ENCODE peak calls at places on chromosome 1, in five cellular contexts. One of them, this sample, is unnamed.

GRCh38 chr1:77416692-77417450 is 135.1 kb downstream of the AK5 start:
- DNase-seq in AG04449: no peak
- DNase-seq in coronary artery: no peak
- DNase-seq in fibroblast of lung: peak
- DNase-seq in GM12865: no peak
- DNase-seq in this sample: no peak

GRCh38 chr1:178232949-178233348 is 139.0 kb downstream of the RASAL2 start:
- DNase-seq in AG04449: peak
- DNase-seq in coronary artery: no peak
- DNase-seq in fibroblast of lung: peak
- DNase-seq in GM12865: no peak
- DNase-seq in this sample: peak

GRCh38 chr1:183716286-183716685 is 63.2 kb upstream of the APOBEC4 start:
- DNase-seq in AG04449: no peak
- DNase-seq in coronary artery: no peak
- DNase-seq in fibroblast of lung: no peak
- DNase-seq in GM12865: no peak
- DNase-seq in this sample: no peak

GRCh38 chr1:53621144-53621543 is 117.8 kb downstream of the GLIS1 start:
- DNase-seq in AG04449: no peak
- DNase-seq in coronary artery: peak
- DNase-seq in fibroblast of lung: no peak
- DNase-seq in GM12865: no peak
- DNase-seq in this sample: no peak

GRCh38 chr1:160797861-160798273 is 1.9 kb downstream of the LY9 start:
- DNase-seq in AG04449: no peak
- DNase-seq in coronary artery: no peak
- DNase-seq in fibroblast of lung: no peak
- DNase-seq in GM12865: peak
- DNase-seq in this sample: no peak

GRCh38 chr1:201791051-201791774 is 37.7 kb upstream of the IPO9 start:
- DNase-seq in AG04449: no peak
- DNase-seq in coronary artery: no peak
- DNase-seq in fibroblast of lung: peak
- DNase-seq in GM12865: no peak
- DNase-seq in this sample: peak

GRCh38 chr1:108953452-108953851 is 9.8 kb downstream of the CLCC1 start:
- DNase-seq in AG04449: no peak
- DNase-seq in coronary artery: no peak
- DNase-seq in fibroblast of lung: no peak
- DNase-seq in GM12865: no peak
- DNase-seq in this sample: no peak

GRCh38 chr1:195195423-195196057 is 1412.7 kb downstream of the KCNT2 start:
- DNase-seq in AG04449: no peak
- DNase-seq in coronary artery: no peak
- DNase-seq in fibroblast of lung: no peak
- DNase-seq in GM12865: peak
- DNase-seq in this sample: no peak

GRCh38 chr1:83802023-83802422 is 196.9 kb downstream of the TTLL7 start:
- DNase-seq in AG04449: no peak
- DNase-seq in coronary artery: no peak
- DNase-seq in fibroblast of lung: no peak
- DNase-seq in GM12865: no peak
- DNase-seq in this sample: no peak

GRCh38 chr1:225460737-225461532 is 33.1 kb upstream of the LBR start:
- DNase-seq in AG04449: no peak
- DNase-seq in coronary artery: no peak
- DNase-seq in fibroblast of lung: no peak
- DNase-seq in GM12865: no peak
- DNase-seq in this sample: no peak

GRCh38 chr1:235401251-235401650 is 34.0 kb downstream of the TBCE start:
- DNase-seq in AG04449: peak
- DNase-seq in coronary artery: no peak
- DNase-seq in fibroblast of lung: no peak
- DNase-seq in GM12865: no peak
- DNase-seq in this sample: no peak

GRCh38 chr1:42943166-42943565 is 15.5 kb downstream of the SLC2A1 start:
- DNase-seq in AG04449: no peak
- DNase-seq in coronary artery: peak
- DNase-seq in fibroblast of lung: no peak
- DNase-seq in GM12865: no peak
- DNase-seq in this sample: no peak

GRCh38 chr1:209797978-209798639 is 7.8 kb downstream of the IRF6 start:
- DNase-seq in AG04449: no peak
- DNase-seq in coronary artery: no peak
- DNase-seq in fibroblast of lung: no peak
- DNase-seq in GM12865: no peak
- DNase-seq in this sample: no peak

GRCh38 chr1:3463891-3464648 is 9.6 kb downstream of the ARHGEF16 start:
- DNase-seq in AG04449: no peak
- DNase-seq in coronary artery: no peak
- DNase-seq in fibroblast of lung: no peak
- DNase-seq in GM12865: no peak
- DNase-seq in this sample: no peak

GRCh38 chr1:174160109-174160473 is 771 bp downstream of the RABGAP1L start:
- DNase-seq in AG04449: no peak
- DNase-seq in coronary artery: peak
- DNase-seq in fibroblast of lung: peak
- DNase-seq in GM12865: peak
- DNase-seq in this sample: no peak

DNA sequence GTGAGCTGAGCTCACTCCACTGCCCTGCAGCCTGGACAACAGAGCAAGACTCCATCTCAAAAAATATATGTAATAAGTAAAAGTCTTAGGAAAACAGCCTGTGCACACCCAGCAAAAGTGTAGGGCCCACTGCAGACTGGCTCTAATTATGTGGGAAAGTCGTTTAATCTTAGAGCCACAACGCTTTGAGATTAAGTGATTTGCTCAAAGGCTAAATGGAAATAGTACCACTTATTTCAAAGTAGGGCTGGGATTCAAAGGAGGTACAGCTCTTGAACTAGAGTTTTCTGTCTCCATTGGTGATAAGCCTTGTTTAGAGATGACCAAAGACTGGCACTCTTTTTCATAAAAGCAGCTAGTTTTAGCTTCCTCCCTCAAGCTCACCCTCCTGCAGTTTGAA is 2.2 kb downstream of the TACSTD2 start:
- DNase-seq in AG04449: no peak
- DNase-seq in coronary artery: no peak
- DNase-seq in fibroblast of lung: no peak
- DNase-seq in GM12865: no peak
- DNase-seq in this sample: no peak
- H3K4me3 ChIP-seq in AG04449: no peak
- H3K4me3 ChIP-seq in coronary artery: no peak
- H3K4me3 ChIP-seq in fibroblast of lung: no peak
- H3K4me3 ChIP-seq in GM12865: no peak
- H3K4me3 ChIP-seq in this sample: no peak

DNA sequence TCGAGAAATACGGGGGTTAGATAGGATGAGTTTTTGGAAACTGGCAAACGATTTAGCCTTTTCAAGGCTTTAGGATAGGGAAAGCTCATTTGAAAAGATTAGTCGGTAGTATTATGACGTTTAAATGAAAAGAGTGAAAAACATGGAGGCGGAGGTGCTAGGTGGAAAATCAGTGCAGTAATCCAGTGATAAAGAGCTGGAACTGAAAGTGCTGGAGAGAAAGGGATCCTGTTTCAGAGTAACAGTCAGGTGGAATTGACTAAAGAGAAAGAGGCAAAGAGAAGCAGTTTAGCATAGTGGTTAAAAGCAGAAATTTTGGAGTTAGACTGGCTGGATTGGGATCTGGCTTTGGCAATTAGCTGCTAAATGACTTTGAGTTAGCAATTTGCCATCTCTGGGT is 945 bp downstream of the WDR3 start:
- DNase-seq in AG04449: no peak
- DNase-seq in coronary artery: no peak
- DNase-seq in fibroblast of lung: peak
- DNase-seq in GM12865: no peak
- DNase-seq in this sample: no peak
- H3K4me3 ChIP-seq in AG04449: peak
- H3K4me3 ChIP-seq in coronary artery: peak
- H3K4me3 ChIP-seq in fibroblast of lung: peak
- H3K4me3 ChIP-seq in GM12865: peak
- H3K4me3 ChIP-seq in this sample: peak

GRCh38 chr1:85437139-85437538 is 27.8 kb downstream of the DDAH1 start:
- DNase-seq in AG04449: no peak
- DNase-seq in coronary artery: no peak
- DNase-seq in fibroblast of lung: no peak
- DNase-seq in GM12865: no peak
- DNase-seq in this sample: no peak

GRCh38 chr1:85440584-85440983 is 24.4 kb downstream of the DDAH1 start:
- DNase-seq in AG04449: no peak
- DNase-seq in coronary artery: no peak
- DNase-seq in fibroblast of lung: no peak
- DNase-seq in GM12865: no peak
- DNase-seq in this sample: no peak

GRCh38 chr1:85433096-85433495 is 31.9 kb downstream of the DDAH1 start:
- DNase-seq in AG04449: no peak
- DNase-seq in coronary artery: no peak
- DNase-seq in fibroblast of lung: no peak
- DNase-seq in GM12865: no peak
- DNase-seq in this sample: no peak

GRCh38 chr1:85438353-85438752 is 26.6 kb downstream of the DDAH1 start:
- DNase-seq in AG04449: no peak
- DNase-seq in coronary artery: no peak
- DNase-seq in fibroblast of lung: peak
- DNase-seq in GM12865: no peak
- DNase-seq in this sample: no peak
- H3K4me3 ChIP-seq in AG04449: no peak
- H3K4me3 ChIP-seq in coronary artery: no peak
- H3K4me3 ChIP-seq in fibroblast of lung: no peak
- H3K4me3 ChIP-seq in GM12865: no peak
- H3K4me3 ChIP-seq in this sample: no peak

GRCh38 chr1:16292739-16293138 is 55.8 kb upstream of the CPLANE2 start:
- DNase-seq in AG04449: no peak
- DNase-seq in coronary artery: no peak
- DNase-seq in fibroblast of lung: no peak
- DNase-seq in GM12865: no peak
- DNase-seq in this sample: no peak
- H3K4me3 ChIP-seq in AG04449: no peak
- H3K4me3 ChIP-seq in coronary artery: no peak
- H3K4me3 ChIP-seq in fibroblast of lung: no peak
- H3K4me3 ChIP-seq in GM12865: no peak
- H3K4me3 ChIP-seq in this sample: no peak

GRCh38 chr1:224109981-224110380 is 3.9 kb upstream of the FBXO28 start:
- DNase-seq in AG04449: no peak
- DNase-seq in coronary artery: no peak
- DNase-seq in fibroblast of lung: no peak
- DNase-seq in GM12865: no peak
- DNase-seq in this sample: no peak
- H3K4me3 ChIP-seq in AG04449: no peak
- H3K4me3 ChIP-seq in coronary artery: no peak
- H3K4me3 ChIP-seq in fibroblast of lung: no peak
- H3K4me3 ChIP-seq in GM12865: no peak
- H3K4me3 ChIP-seq in this sample: no peak